ENCODE peak calls at places on chromosomes 13 and 19, in six cellular contexts. Y is A673, U is T-helper 1 cell, B is IMR-90, K is NT2/D1, N is NCI-H2081. P is an unnamed sample.

GRCh38 chr19:31436121-31436776 is 87.0 kb upstream of the TSHZ3 start:
- DNase-seq in Y (peak), U (no peak), B (peak), K (no peak), N (no peak), P (no peak)

GRCh38 chr19:50300814-50301606 is 28.2 kb downstream of the KCNC3 start:
- DNase-seq in Y (peak), U (no peak), B (peak), K (no peak), N (no peak), P (no peak)

GRCh38 chr13:77980592-77980991 is 62.0 kb upstream of the EDNRB start:
- DNase-seq in Y (peak), U (no peak), B (peak), K (peak), N (no peak), P (no peak)

GRCh38 chr13:77896536-77896935 is 22.1 kb downstream of the EDNRB start:
- DNase-seq in Y (peak), U (no peak), B (peak), K (no peak), N (no peak), P (no peak)

GRCh38 chr19:4930664-4931063 is 21.4 kb downstream of the UHRF1 start:
- DNase-seq in Y (peak), U (no peak), B (peak), K (no peak), N (no peak), P (no peak)

GRCh38 chr13:101522607-101523006 is 70.1 kb downstream of the ITGBL1 start:
- DNase-seq in Y (no peak), U (no peak), B (no peak), K (no peak), N (no peak), P (no peak)

GRCh38 chr19:2034729-2035589 is 16.1 kb downstream of the MKNK2 start:
- DNase-seq in Y (peak), U (peak), B (peak), K (peak), N (no peak), P (no peak)

GRCh38 chr19:55264531-55264930 is 5.7 kb upstream of the PPP6R1 start:
- DNase-seq in Y (no peak), U (no peak), B (no peak), K (no peak), N (no peak), P (no peak)

GRCh38 chr19:8615813-8616596 is 5.5 kb upstream of the ADAMTS10 start:
- DNase-seq in Y (peak), U (peak), B (peak), K (no peak), N (peak), P (no peak)

GRCh38 chr13:40210865-40211585 is 455.4 kb downstream of the FOXO1 start:
- DNase-seq in Y (no peak), U (no peak), B (no peak), K (no peak), N (no peak), P (no peak)